ENCODE peak calls at places on chromosomes 12 and 14, in four cellular contexts. L, M, D and Y are unnamed samples.
A peak's percentile ranks its signal among the peaks of the same experiment; 100 is the strongest.

GRCh38 chr12:67940780-67941243 is 48.4 kb upstream of the IFNG-AS1 start:
- DNase-seq in M (no peak), L (no peak), D (no peak), Y (no peak)

GRCh38 chr12:56877195-56878009 is 56.8 kb downstream of the SDR9C7 start:
- DNase-seq in D (no peak), L (no peak), M (no peak), Y (no peak)

GRCh38 chr14:51592836-51593235 is 58.9 kb upstream of the FRMD6 start:
- DNase-seq in D (no peak), L (no peak), M (no peak), Y (no peak)

GRCh38 chr14:59355101-59355500 is 110.1 kb downstream of the GPR135 start:
- DNase-seq in M (no peak), D (no peak), L (no peak), Y (no peak)

GRCh38 chr12:116534341-116535121 is 24.6 kb upstream of the MAP1LC3B2 start:
- DNase-seq in L (no peak), D (no peak), M (no peak), Y (no peak)

GRCh38 chr14:24285351-24285750 is 14.0 kb upstream of the RABGGTA start:
- DNase-seq in M (no peak), D (no peak), L (no peak), Y (no peak)

GRCh38 chr12:29783773-29784666 is at the start of gene TMTC1:
- DNase-seq in M (peak; percentile 91), L (no peak), D (no peak), Y (no peak)

GRCh38 chr14:34981743-34982420 is 910 bp upstream of the SRP54 start:
- DNase-seq in M (no peak), D (peak; percentile 17), L (no peak), Y (peak; percentile 37)

GRCh38 chr14:101775756-101776292 is 14.3 kb downstream of the PPP2R5C start:
- DNase-seq in L (peak; percentile 24), M (no peak), D (no peak), Y (no peak)

GRCh38 chr14:60090864-60091519 is 731 bp upstream of the PCNX4 start:
- DNase-seq in M (no peak), L (peak; percentile 24), D (no peak), Y (peak; percentile 4)

GRCh38 chr12:29088611-29089219 is 60.4 kb upstream of the FAR2 start:
- DNase-seq in D (no peak), L (no peak), M (no peak), Y (no peak)

GRCh38 chr12:42141981-42142606 is 2.6 kb downstream of the GXYLT1 start:
- DNase-seq in L (no peak), D (no peak), M (no peak), Y (no peak)

GRCh38 chr12:123149828-123150272 is 1.0 kb downstream of the PITPNM2 start:
- DNase-seq in L (no peak), M (no peak), D (no peak), Y (no peak)

GRCh38 chr14:37047226-37047625 is 125.2 kb downstream of the SLC25A21 start:
- DNase-seq in L (no peak), D (no peak), M (no peak), Y (no peak)

GRCh38 chr12:126290456-126290855 is 1225.2 kb downstream of the AACS start:
- DNase-seq in M (no peak), D (no peak), L (no peak), Y (no peak)

GRCh38 chr14:80973918-80974317 is 18.5 kb downstream of the TSHR start:
- DNase-seq in L (no peak), D (no peak), M (no peak), Y (no peak)

GRCh38 chr12:120581998-120582397 is 796 bp upstream of the POP5 start:
- DNase-seq in D (no peak), L (no peak), M (no peak), Y (no peak)

GRCh38 chr14:65179918-65180724 is 77.8 kb upstream of the MAX start:
- DNase-seq in M (peak; percentile 52), D (peak; percentile 51), L (no peak), Y (peak; percentile 86)

GRCh38 chr14:103828315-103828967 is 18.9 kb downstream of the PPP1R13B start:
- DNase-seq in M (peak; percentile 58), D (no peak), L (no peak), Y (no peak)

GRCh38 chr12:116662612-116663144 is 75.2 kb downstream of the SPRING1 start:
- DNase-seq in L (peak; percentile 65), M (peak; percentile 47), D (no peak), Y (no peak)

GRCh38 chr14:98692832-98693231 is 579.2 kb downstream of the BCL11B start:
- DNase-seq in D (no peak), M (no peak), L (no peak), Y (no peak)

GRCh38 chr12:20489645-20490044 is 121.3 kb downstream of the PDE3A start:
- DNase-seq in L (no peak), D (no peak), M (no peak), Y (no peak)

GRCh38 chr12:121653999-121654398 is 15.5 kb downstream of the MORN3 start:
- DNase-seq in L (no peak), M (no peak), D (no peak), Y (no peak)

GRCh38 chr14:81427348-81428058 is 27.4 kb upstream of the STON2 start:
- DNase-seq in M (peak; percentile 58), D (no peak), L (peak; percentile 17), Y (no peak)

GRCh38 chr14:88255196-88255595 is 67.9 kb downstream of the KCNK10 start:
- DNase-seq in M (no peak), L (no peak), D (no peak), Y (no peak)

GRCh38 chr12:22505826-22506225 is 38.5 kb downstream of the C2CD5 start:
- DNase-seq in D (no peak), L (no peak), M (no peak), Y (no peak)

GRCh38 chr12:9648701-9649531 is 20.6 kb upstream of the CLEC2D start:
- DNase-seq in D (no peak), M (no peak), L (no peak), Y (no peak)

GRCh38 chr14:63478024-63478423 is 65.2 kb downstream of the PPP2R5E start:
- DNase-seq in D (peak; percentile 45), M (no peak), L (no peak), Y (no peak)

GRCh38 chr14:50397461-50398196 is 948 bp upstream of the CDKL1 start:
- DNase-seq in D (no peak), M (no peak), L (no peak), Y (no peak)

GRCh38 chr12:85468356-85469157 is 188.5 kb downstream of the ALX1 start:
- DNase-seq in D (peak; percentile 13), L (no peak), M (no peak), Y (peak; percentile 7)

GRCh38 chr14:104115131-104115600 is 23.2 kb upstream of the KIF26A start:
- DNase-seq in M (peak; percentile 22), D (no peak), L (no peak), Y (no peak)

GRCh38 chr12:26451763-26452162 is 256.4 kb downstream of the SSPN start:
- DNase-seq in M (no peak), D (no peak), L (no peak), Y (no peak)

GRCh38 chr14:100155049-100155621 is 4.3 kb downstream of the DEGS2 start:
- DNase-seq in M (no peak), D (no peak), L (no peak), Y (no peak)

GRCh38 chr12:70354777-70355176 is 11.3 kb upstream of the KCNMB4 start:
- DNase-seq in M (no peak), L (no peak), D (no peak), Y (no peak)

GRCh38 chr12:124655317-124656213 is 88.2 kb upstream of the NCOR2 start:
- DNase-seq in L (peak; percentile 21), M (peak; percentile 91), D (no peak), Y (no peak)

GRCh38 chr14:103501921-103502669 is 20.5 kb downstream of the CKB start:
- DNase-seq in D (no peak), L (no peak), M (no peak), Y (no peak)

GRCh38 chr12:92476844-92477243 is 225.9 kb upstream of the PLEKHG7 start:
- DNase-seq in D (no peak), L (no peak), M (no peak), Y (no peak)

GRCh38 chr14:36659822-36660735 is 1.6 kb upstream of the PAX9 start:
- DNase-seq in D (no peak), M (no peak), L (no peak), Y (no peak)

GRCh38 chr12:18651525-18651924 is 86.3 kb downstream of the PLCZ1 start:
- DNase-seq in L (no peak), M (no peak), D (no peak), Y (no peak)